ENCODE peak calls at places on chromosomes 6 and 20, in four cellular contexts. One of them, this sample, is unnamed.

GRCh38 chr6:6746334-6746969 is 157.9 kb downstream of the LY86 start:
- DNase-seq in astrocyte of the cerebellum: no peak
- DNase-seq in heart left ventricle: peak
- DNase-seq in WERI-Rb-1: peak
- DNase-seq in this sample: no peak

GRCh38 chr6:30447237-30447636 is 42.1 kb upstream of the HLA-E start:
- DNase-seq in WERI-Rb-1: peak
- DNase-seq in astrocyte of the cerebellum: no peak
- DNase-seq in heart left ventricle: no peak
- DNase-seq in this sample: no peak

GRCh38 chr6:106520711-106521367 is 108.5 kb downstream of the RTN4IP1 start:
- DNase-seq in astrocyte of the cerebellum: no peak
- DNase-seq in WERI-Rb-1: no peak
- DNase-seq in heart left ventricle: no peak
- DNase-seq in this sample: no peak

GRCh38 chr6:136226027-136226673 is 24.0 kb downstream of the MTFR2 start:
- DNase-seq in astrocyte of the cerebellum: peak
- DNase-seq in heart left ventricle: peak
- DNase-seq in WERI-Rb-1: peak
- DNase-seq in this sample: no peak

GRCh38 chr6:147802400-147802799 is 293.9 kb downstream of the SAMD5 start:
- DNase-seq in WERI-Rb-1: no peak
- DNase-seq in heart left ventricle: no peak
- DNase-seq in astrocyte of the cerebellum: no peak
- DNase-seq in this sample: no peak

GRCh38 chr6:90190181-90190580 is 106.5 kb downstream of the BACH2 start:
- DNase-seq in heart left ventricle: no peak
- DNase-seq in WERI-Rb-1: no peak
- DNase-seq in astrocyte of the cerebellum: no peak
- DNase-seq in this sample: no peak

GRCh38 chr6:166707045-166707444 is 80.0 kb upstream of the RPS6KA2 start:
- DNase-seq in heart left ventricle: peak
- DNase-seq in astrocyte of the cerebellum: no peak
- DNase-seq in WERI-Rb-1: peak
- DNase-seq in this sample: no peak

GRCh38 chr20:54481442-54481841 is 6.0 kb downstream of the DOK5 start:
- DNase-seq in WERI-Rb-1: no peak
- DNase-seq in heart left ventricle: no peak
- DNase-seq in astrocyte of the cerebellum: no peak
- DNase-seq in this sample: no peak

GRCh38 chr6:53813096-53813495 is 18.3 kb downstream of the LRRC1 start:
- DNase-seq in heart left ventricle: no peak
- DNase-seq in astrocyte of the cerebellum: no peak
- DNase-seq in WERI-Rb-1: no peak
- DNase-seq in this sample: no peak

GRCh38 chr6:33935439-33936080 is 131.8 kb upstream of the MLN start:
- DNase-seq in WERI-Rb-1: peak
- DNase-seq in heart left ventricle: no peak
- DNase-seq in astrocyte of the cerebellum: no peak
- DNase-seq in this sample: no peak

GRCh38 chr6:33156964-33157363 is 35.3 kb downstream of the COL11A2 start:
- DNase-seq in astrocyte of the cerebellum: no peak
- DNase-seq in WERI-Rb-1: no peak
- DNase-seq in heart left ventricle: no peak
- DNase-seq in this sample: no peak

GRCh38 chr6:2467929-2468600 is 222.7 kb upstream of the GMDS start:
- DNase-seq in WERI-Rb-1: no peak
- DNase-seq in astrocyte of the cerebellum: no peak
- DNase-seq in heart left ventricle: no peak
- DNase-seq in this sample: no peak
- H3K4me3 ChIP-seq in WERI-Rb-1: no peak
- H3K4me3 ChIP-seq in astrocyte of the cerebellum: no peak
- H3K4me3 ChIP-seq in heart left ventricle: no peak
- H3K4me3 ChIP-seq in this sample: no peak

GRCh38 chr6:154501287-154501868 is 9.1 kb downstream of the CNKSR3 start:
- DNase-seq in WERI-Rb-1: no peak
- DNase-seq in heart left ventricle: no peak
- DNase-seq in astrocyte of the cerebellum: no peak
- DNase-seq in this sample: no peak

GRCh38 chr6:154499854-154500589 is 10.5 kb downstream of the CNKSR3 start:
- DNase-seq in heart left ventricle: no peak
- DNase-seq in astrocyte of the cerebellum: no peak
- DNase-seq in WERI-Rb-1: no peak
- DNase-seq in this sample: no peak

GRCh38 chr6:154502564-154502963 is 7.9 kb downstream of the CNKSR3 start:
- DNase-seq in WERI-Rb-1: no peak
- DNase-seq in heart left ventricle: no peak
- DNase-seq in astrocyte of the cerebellum: no peak
- DNase-seq in this sample: no peak

GRCh38 chr6:154498340-154498934 is 12.0 kb downstream of the CNKSR3 start:
- DNase-seq in heart left ventricle: no peak
- DNase-seq in WERI-Rb-1: no peak
- DNase-seq in astrocyte of the cerebellum: no peak
- DNase-seq in this sample: no peak

DNA sequence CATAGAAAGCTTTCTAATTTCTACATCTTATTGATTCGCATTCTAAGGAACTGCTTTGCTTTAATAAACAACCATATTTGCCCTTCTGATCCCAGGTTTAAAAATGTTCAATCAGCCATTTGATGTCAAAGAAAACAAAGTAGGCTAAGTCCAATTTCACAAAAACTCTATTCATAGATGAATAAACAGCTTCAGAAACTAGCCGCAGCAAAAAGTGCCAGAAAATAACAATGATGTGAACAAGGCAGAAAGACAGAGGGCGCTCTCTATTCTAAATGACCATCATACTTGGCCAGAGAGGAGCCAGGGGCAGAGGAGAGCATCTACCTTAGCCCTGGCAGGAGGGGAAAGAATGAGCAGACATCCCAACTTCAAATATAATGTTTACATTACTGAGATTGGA is 9.7 kb downstream of the CNKSR3 start:
- DNase-seq in heart left ventricle: no peak
- DNase-seq in astrocyte of the cerebellum: no peak
- DNase-seq in WERI-Rb-1: no peak
- DNase-seq in this sample: no peak
- TF ChIP-seq CTCF in heart left ventricle: peak
- TF ChIP-seq CTCF in astrocyte of the cerebellum: peak
- TF ChIP-seq CTCF in WERI-Rb-1: peak
- TF ChIP-seq CTCF in this sample: peak

DNA sequence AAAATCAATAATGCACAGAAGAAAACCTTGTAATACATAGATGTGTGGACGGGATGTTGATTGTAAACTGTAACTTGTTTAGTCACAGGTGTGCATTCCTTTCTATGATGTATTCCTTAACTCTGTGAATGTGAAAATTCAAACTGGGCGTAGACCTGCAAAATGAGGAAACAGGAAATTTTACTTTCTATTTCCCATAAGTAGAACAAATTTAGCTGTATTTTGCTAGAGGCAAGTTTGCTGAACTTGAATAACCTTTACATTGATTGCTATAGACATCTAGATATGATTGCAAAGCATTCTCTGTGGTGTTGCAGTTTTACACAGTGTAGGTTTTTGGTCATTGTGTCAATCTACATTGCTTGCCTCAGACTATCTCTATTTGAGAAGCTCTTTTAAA is 368.4 kb upstream of the MAN1A1 start:
- DNase-seq in WERI-Rb-1: no peak
- DNase-seq in heart left ventricle: no peak
- DNase-seq in astrocyte of the cerebellum: no peak
- DNase-seq in this sample: no peak
- H3K4me3 ChIP-seq in WERI-Rb-1: no peak
- H3K4me3 ChIP-seq in heart left ventricle: no peak
- H3K4me3 ChIP-seq in astrocyte of the cerebellum: no peak
- H3K4me3 ChIP-seq in this sample: no peak

GRCh38 chr6:168448243-168448855 is 7.4 kb downstream of the SMOC2 start:
- DNase-seq in astrocyte of the cerebellum: no peak
- DNase-seq in heart left ventricle: no peak
- DNase-seq in WERI-Rb-1: no peak
- DNase-seq in this sample: no peak

GRCh38 chr6:168452685-168453377 is 11.8 kb downstream of the SMOC2 start:
- DNase-seq in astrocyte of the cerebellum: no peak
- DNase-seq in WERI-Rb-1: no peak
- DNase-seq in heart left ventricle: no peak
- DNase-seq in this sample: no peak

GRCh38 chr6:168450921-168451320 is 9.9 kb downstream of the SMOC2 start:
- DNase-seq in WERI-Rb-1: no peak
- DNase-seq in astrocyte of the cerebellum: no peak
- DNase-seq in heart left ventricle: no peak
- DNase-seq in this sample: no peak

GRCh38 chr6:168447741-168448140 is 6.8 kb downstream of the SMOC2 start:
- DNase-seq in astrocyte of the cerebellum: no peak
- DNase-seq in WERI-Rb-1: no peak
- DNase-seq in heart left ventricle: no peak
- DNase-seq in this sample: no peak

DNA sequence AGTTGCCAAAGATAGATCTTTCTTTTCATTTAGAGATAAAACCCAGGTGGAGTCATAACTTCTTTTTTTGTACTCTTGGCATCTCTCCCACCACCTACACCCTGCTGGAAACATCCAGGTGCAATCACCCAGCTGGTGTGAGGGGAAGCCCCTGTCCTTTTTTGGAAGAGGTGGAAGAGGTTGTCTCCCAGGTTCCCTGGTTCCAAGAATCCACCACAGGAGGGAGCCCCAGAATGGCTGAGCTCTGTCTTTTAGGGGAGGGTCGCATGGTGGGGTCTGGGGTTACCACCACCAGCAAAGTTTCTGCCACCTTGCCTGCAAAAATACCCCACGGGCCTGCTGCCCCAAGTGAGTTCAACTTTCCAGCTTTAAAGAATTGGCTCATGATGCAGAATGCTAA is 10.8 kb downstream of the SMOC2 start:
- DNase-seq in heart left ventricle: no peak
- DNase-seq in WERI-Rb-1: no peak
- DNase-seq in astrocyte of the cerebellum: no peak
- DNase-seq in this sample: no peak
- TF ChIP-seq CTCF in heart left ventricle: peak
- TF ChIP-seq CTCF in WERI-Rb-1: peak
- TF ChIP-seq CTCF in astrocyte of the cerebellum: peak
- TF ChIP-seq CTCF in this sample: no peak

DNA sequence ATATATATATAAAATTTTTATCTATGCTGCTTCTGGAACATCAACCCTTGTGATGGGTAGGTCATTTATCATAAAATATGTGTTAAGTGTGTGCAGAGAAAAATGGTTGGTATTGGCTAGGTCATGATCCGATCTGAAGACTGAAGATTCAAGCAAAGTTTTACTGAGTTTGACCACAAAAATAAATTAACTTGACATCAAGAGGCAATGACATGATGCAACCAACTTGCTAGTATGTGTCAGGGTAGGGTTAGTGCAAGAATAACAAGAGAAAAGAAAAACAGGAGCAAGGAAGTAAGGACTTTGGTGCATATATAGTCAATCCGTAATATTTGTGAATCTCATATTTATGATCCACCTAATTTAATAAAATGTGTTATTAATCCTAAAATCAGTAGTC is 1202.0 kb upstream of the ADGRB3 start:
- DNase-seq in WERI-Rb-1: no peak
- DNase-seq in astrocyte of the cerebellum: no peak
- DNase-seq in heart left ventricle: no peak
- DNase-seq in this sample: no peak
- H3K4me3 ChIP-seq in WERI-Rb-1: no peak
- H3K4me3 ChIP-seq in astrocyte of the cerebellum: no peak
- H3K4me3 ChIP-seq in heart left ventricle: no peak
- H3K4me3 ChIP-seq in this sample: no peak

GRCh38 chr6:138500867-138501446 is 1.7 kb upstream of the NHSL1 start:
- DNase-seq in astrocyte of the cerebellum: no peak
- DNase-seq in heart left ventricle: no peak
- DNase-seq in WERI-Rb-1: peak
- DNase-seq in this sample: no peak
- TF ChIP-seq CTCF in astrocyte of the cerebellum: no peak
- TF ChIP-seq CTCF in heart left ventricle: no peak
- TF ChIP-seq CTCF in WERI-Rb-1: no peak
- TF ChIP-seq CTCF in this sample: no peak

GRCh38 chr6:16239798-16240123 is 1.4 kb downstream of the GMPR start:
- DNase-seq in astrocyte of the cerebellum: no peak
- DNase-seq in WERI-Rb-1: no peak
- DNase-seq in heart left ventricle: peak
- DNase-seq in this sample: no peak
- H3K4me3 ChIP-seq in astrocyte of the cerebellum: peak
- H3K4me3 ChIP-seq in WERI-Rb-1: no peak
- H3K4me3 ChIP-seq in heart left ventricle: peak
- H3K4me3 ChIP-seq in this sample: no peak

This sample was measured in HFF-Myc.